ENCODE peak calls at places on chromosomes 3 and 15, in seven cellular contexts. X, N, I, S, K, V and D are unnamed samples. For H3K27me3 and H3K4me1, the result is how much of the 10 kb centered on the place peaks cover.

GRCh38 chr15:33068531-33068990 is 126.0 kb downstream of the FMN1 start:
- DNase-seq in X (peak), N (no peak), I (peak), S (peak), K (no peak), V (no peak), D (no peak)

GRCh38 chr3:129596194-129597086 is 10.0 kb downstream of the PLXND1 start:
- DNase-seq in X (peak), N (peak), I (peak), S (no peak), K (peak), V (peak), D (no peak)

GRCh38 chr15:29403778-29404177 is 134.2 kb upstream of the NSMCE3 start:
- DNase-seq in X (no peak), N (no peak), I (no peak), S (peak), K (peak), V (no peak), D (no peak)

GRCh38 chr3:170907519-170908234 is 760 bp downstream of the EIF5A2 start:
- DNase-seq in X (peak), N (no peak), I (peak), S (no peak), K (peak), V (peak), D (no peak)

GRCh38 chr15:76973362-76973743 is 21.6 kb upstream of the PSTPIP1 start:
- DNase-seq in X (peak), N (no peak), I (peak), S (peak), K (peak), V (no peak), D (peak)

GRCh38 chr3:107106316-107106715 is 270.9 kb upstream of the CCDC54 start:
- DNase-seq in X (no peak), N (no peak), I (peak), S (peak), K (no peak), V (no peak), D (no peak)

GRCh38 chr3:139770577-139770976 is 92.8 kb upstream of the NMNAT3 start:
- DNase-seq in X (no peak), N (no peak), I (no peak), S (no peak), K (no peak), V (no peak), D (no peak)

GRCh38 chr15:96122077-96123027 is 208.1 kb upstream of the NR2F2 start:
- DNase-seq in X (no peak), N (no peak), I (peak), S (peak), K (peak), V (no peak), D (no peak)

GRCh38 chr15:63752075-63752684 is 81.6 kb downstream of the HERC1 start:
- DNase-seq in X (no peak), N (peak), I (peak), S (peak), K (peak), V (no peak), D (peak)

GRCh38 chr15:98870788-98871187 is 136.8 kb downstream of the PGPEP1L start:
- DNase-seq in X (peak), N (no peak), I (no peak), S (no peak), K (no peak), V (no peak), D (no peak)

GRCh38 chr15:40283615-40284306 is 897 bp upstream of the ANKRD63 start:
- DNase-seq in X (peak), N (no peak), I (no peak), S (no peak), K (no peak), V (no peak), D (no peak)

DNA sequence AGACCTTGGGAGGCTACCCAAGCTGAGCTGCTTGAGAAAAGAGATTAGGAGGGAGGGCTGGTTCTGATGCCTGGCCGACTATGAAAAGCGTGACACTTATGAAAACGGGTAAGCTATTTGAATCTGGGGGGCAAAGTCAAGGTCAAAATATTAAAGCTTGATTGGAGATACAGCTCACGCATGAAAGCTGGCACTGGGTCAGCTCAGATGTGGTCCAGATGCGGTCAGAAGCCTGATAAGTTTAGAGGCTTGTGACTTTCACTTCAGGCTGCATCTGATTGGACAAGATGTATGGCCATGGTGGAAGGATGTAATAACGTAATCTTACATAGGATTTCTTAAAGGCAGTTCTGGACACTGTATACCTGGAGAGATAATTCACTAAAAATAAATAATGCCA is 690.3 kb downstream of the NTRK3 start:
- DNase-seq in X (no peak), N (no peak), I (no peak), S (no peak), K (no peak), V (no peak), D (no peak)
- H3K27me3 ChIP-seq in X (under half), N (under half), I (under half), S (under half), K (under half), V (under half), D (under half)

GRCh38 chr3:32469151-32469874 is 33.3 kb downstream of the CMTM6 start:
- DNase-seq in X (no peak), N (no peak), I (no peak), S (peak), K (no peak), V (no peak), D (no peak)

GRCh38 chr3:32472716-32473115 is 29.9 kb downstream of the CMTM6 start:
- DNase-seq in X (no peak), N (no peak), I (no peak), S (peak), K (no peak), V (no peak), D (no peak)

GRCh38 chr3:32470362-32470761 is 32.3 kb downstream of the CMTM6 start:
- DNase-seq in X (no peak), N (no peak), I (no peak), S (no peak), K (no peak), V (no peak), D (no peak)

GRCh38 chr3:32467333-32468070 is 35.1 kb downstream of the CMTM6 start:
- DNase-seq in X (peak), N (peak), I (peak), S (peak), K (peak), V (peak), D (peak)
- H3K4me3 ChIP-seq in X (peak), N (no peak), I (no peak), S (no peak), K (no peak), V (peak), D (peak)

DNA sequence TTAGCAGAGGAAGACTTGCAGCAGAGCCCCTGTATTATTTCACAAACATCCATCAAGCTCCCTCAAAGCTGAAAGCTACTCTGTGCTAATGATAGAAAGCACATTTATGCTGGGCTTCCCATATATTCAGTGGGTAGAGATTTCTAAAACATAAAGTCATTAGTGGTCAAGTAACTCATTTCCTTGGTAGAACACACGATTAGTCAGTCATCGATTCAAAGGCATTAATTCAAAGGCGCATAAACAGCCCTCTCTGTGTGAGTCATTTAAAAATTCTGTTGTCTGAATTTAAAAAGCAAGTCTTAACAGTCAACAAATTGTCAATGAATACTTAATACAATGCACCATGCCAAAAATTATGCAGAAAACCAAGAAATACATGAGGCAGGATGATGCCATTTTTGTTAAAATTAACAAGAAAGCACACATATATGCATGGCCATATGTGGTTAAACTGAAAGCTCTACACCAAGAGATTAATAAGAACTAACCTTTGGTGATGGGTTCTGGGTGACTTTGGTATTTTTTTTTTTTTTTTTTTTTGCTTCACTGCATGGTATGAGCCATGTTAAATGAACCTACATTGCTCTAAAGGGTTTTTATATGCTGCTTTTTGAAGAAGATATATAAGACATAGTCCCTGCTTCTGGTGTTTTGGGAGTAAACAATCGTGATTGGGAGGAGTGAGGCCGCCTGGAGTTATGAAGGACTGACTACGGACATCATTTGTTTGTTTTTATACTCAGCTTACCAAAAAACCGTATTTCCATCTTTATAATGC is 61.7 kb downstream of the LDHAL6B start:
- DNase-seq in X (no peak), N (no peak), I (peak), S (peak), K (no peak), V (no peak), D (no peak)
- H3K4me1 ChIP-seq in X (under half), N (under half), I (under half), S (half or more), K (under half), V (under half), D (under half)

GRCh38 chr15:89358755-89359439 is 24.3 kb upstream of the POLG start:
- DNase-seq in X (peak), N (peak), I (peak), S (peak), K (peak), V (peak), D (peak)

GRCh38 chr15:89359471-89360293 is 25.1 kb upstream of the POLG start:
- DNase-seq in X (no peak), N (no peak), I (no peak), S (no peak), K (no peak), V (no peak), D (no peak)

GRCh38 chr15:89358435-89358754 is 23.8 kb upstream of the POLG start:
- DNase-seq in X (no peak), N (no peak), I (no peak), S (no peak), K (no peak), V (no peak), D (no peak)

GRCh38 chr15:89353991-89354390 is 19.4 kb upstream of the POLG start:
- DNase-seq in X (no peak), N (no peak), I (no peak), S (no peak), K (no peak), V (no peak), D (no peak)

DNA sequence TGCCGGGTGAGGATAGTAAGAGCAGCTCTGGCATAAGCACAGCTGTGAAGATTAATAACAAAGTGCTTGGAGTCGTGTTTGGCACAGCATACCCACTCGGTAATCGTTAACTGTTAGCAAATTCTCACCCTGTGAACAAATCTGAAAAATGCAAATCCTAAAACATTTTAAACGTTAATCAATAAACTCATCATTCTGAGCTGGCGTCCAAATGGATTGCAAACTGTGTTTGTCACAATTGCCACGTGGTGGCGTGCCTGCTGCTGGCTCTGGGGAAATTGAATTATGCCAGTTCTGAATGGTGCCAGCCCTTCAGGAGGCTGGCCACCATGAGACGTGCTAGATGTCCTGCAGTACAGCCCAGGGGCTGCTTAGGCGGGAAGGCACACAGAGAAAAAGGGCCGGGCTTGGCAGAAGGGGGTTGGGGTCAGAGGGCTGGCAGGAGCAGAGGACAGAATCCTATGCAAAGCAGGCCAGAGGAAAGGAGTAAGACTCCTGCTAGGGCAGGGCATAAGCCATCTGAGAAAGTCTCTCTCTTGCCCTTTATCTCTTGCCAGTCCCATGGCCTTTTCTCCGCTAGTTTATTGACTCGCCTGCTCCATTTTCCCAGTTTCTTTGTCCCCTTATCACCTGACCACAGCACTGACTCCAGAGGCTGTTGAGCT is 22.1 kb upstream of the POLG start:
- DNase-seq in X (no peak), N (no peak), I (no peak), S (peak), K (no peak), V (no peak), D (no peak)
- H3K27me3 ChIP-seq in X (under half), N (half or more), I (half or more), S (under half), K (half or more), V (under half), D (under half)

GRCh38 chr15:35874260-35874905 is 328.4 kb upstream of the DPH6 start:
- DNase-seq in X (no peak), N (no peak), I (peak), S (peak), K (no peak), V (no peak), D (no peak)

GRCh38 chr15:35872577-35872976 is 326.6 kb upstream of the DPH6 start:
- DNase-seq in X (no peak), N (no peak), I (no peak), S (no peak), K (no peak), V (no peak), D (no peak)

GRCh38 chr15:35880896-35881295 is 334.9 kb upstream of the DPH6 start:
- DNase-seq in X (no peak), N (no peak), I (no peak), S (no peak), K (no peak), V (no peak), D (no peak)

GRCh38 chr15:35871812-35872211 is 325.8 kb upstream of the DPH6 start:
- DNase-seq in X (no peak), N (no peak), I (no peak), S (no peak), K (no peak), V (no peak), D (no peak)

DNA sequence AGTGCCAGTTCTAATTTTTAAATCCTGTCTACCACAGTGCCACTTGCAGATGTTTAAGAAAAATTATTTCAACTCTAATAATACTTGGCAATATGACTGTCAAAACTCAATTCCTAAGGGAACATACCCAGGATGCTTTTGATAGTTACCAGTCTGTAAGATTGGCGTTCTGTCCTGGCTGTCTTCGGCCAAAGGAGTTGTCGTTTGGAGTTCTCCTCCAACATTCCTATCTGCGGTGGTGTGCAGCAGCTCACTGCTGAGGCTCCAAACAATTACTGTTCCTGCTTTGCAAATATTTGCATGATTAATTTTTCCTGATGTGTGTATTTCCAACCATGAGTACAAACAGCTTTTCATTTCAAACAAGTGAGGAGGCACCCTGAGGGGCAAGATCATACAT is 330.8 kb upstream of the DPH6 start:
- DNase-seq in X (no peak), N (no peak), I (no peak), S (no peak), K (no peak), V (no peak), D (no peak)
- H3K4me3 ChIP-seq in X (no peak), N (no peak), I (no peak), S (no peak), K (no peak), V (no peak), D (no peak)

DNA sequence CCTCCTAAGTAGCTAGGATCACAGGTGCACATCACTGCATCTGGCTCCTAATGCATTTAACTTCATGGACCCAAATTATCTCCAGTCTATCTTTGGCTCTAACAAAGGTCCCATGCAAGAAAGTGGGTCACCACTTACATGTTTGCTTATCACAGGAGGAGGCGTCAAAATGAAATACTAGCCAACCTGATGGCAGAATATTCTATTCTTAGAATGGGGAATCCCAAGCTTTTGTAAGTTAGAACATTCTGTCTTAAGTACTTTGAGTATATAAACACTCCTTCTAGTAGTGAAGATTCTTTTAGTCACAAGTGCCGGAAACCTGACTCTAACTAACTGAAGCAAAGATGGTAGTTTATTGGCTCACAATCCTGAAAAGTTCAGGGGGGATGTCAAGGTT is 72.0 kb upstream of the ADAMTS9 start:
- DNase-seq in X (no peak), N (no peak), I (no peak), S (no peak), K (peak), V (no peak), D (no peak)
- H3K4me1 ChIP-seq in X (under half), N (under half), I (under half), S (under half), K (under half), V (under half), D (under half)